ENCODE peak calls at places on chromosome 9, in eight cellular contexts. G is AG09309, L is HFF-Myc, B is A549, P is cardiac muscle cell, I is body of pancreas, X is psoas muscle, D is nephron progenitor cell. V is an unnamed sample.
A peak's percentile ranks its signal among the peaks of the same experiment; 100 is the strongest.

GRCh38 chr9:79570449-79571308 is 1.1 kb upstream of the TLE4 start:
- DNase-seq in G (no peak), L (no peak), B (peak; percentile 60), P (peak; percentile 59), I (no peak), X (peak; percentile 66), D (peak; percentile 53), V (peak; percentile 59)

GRCh38 chr9:26292943-26293342 is 599.7 kb downstream of the CAAP1 start:
- DNase-seq in G (peak; percentile 24), L (no peak), B (peak; percentile 12), P (peak; percentile 39), I (no peak), X (no peak), D (no peak), V (peak; percentile 54)

GRCh38 chr9:121674952-121675351 is 23.5 kb downstream of the DAB2IP start:
- DNase-seq in G (no peak), L (no peak), B (no peak), P (no peak), I (no peak), X (peak; percentile 53), D (no peak), V (peak; percentile 19)

GRCh38 chr9:118652935-118653334 is 716.3 kb downstream of the BRINP1 start:
- DNase-seq in G (no peak), L (no peak), B (no peak), P (no peak), I (no peak), X (no peak), D (no peak), V (no peak)

GRCh38 chr9:108057421-108058136 is 568.0 kb upstream of the KLF4 start:
- DNase-seq in G (peak; percentile 95), L (peak; percentile 81), B (peak; percentile 68), P (peak; percentile 97), I (no peak), X (no peak), D (no peak), V (peak; percentile 95)

GRCh38 chr9:133703571-133704399 is 34.4 kb downstream of the SARDH start:
- DNase-seq in G (no peak), L (no peak), B (no peak), P (no peak), I (no peak), X (peak; percentile 31), D (peak; percentile 27), V (no peak)

GRCh38 chr9:18795947-18796705 is 236.9 kb downstream of the SAXO1 start:
- DNase-seq in G (peak; percentile 67), L (no peak), B (no peak), P (peak; percentile 71), I (no peak), X (no peak), D (no peak), V (peak; percentile 48)

GRCh38 chr9:15104826-15105420 is 194.7 kb upstream of the FREM1 start:
- DNase-seq in G (peak; percentile 2), L (no peak), B (peak; percentile 24), P (peak; percentile 46), I (peak; percentile 27), X (no peak), D (peak; percentile 42), V (peak; percentile 17)

GRCh38 chr9:93108301-93109041 is 12.5 kb downstream of the CARD19 start:
- DNase-seq in G (no peak), L (no peak), B (no peak), P (no peak), I (peak; percentile 3), X (peak; percentile 51), D (no peak), V (no peak)

DNA sequence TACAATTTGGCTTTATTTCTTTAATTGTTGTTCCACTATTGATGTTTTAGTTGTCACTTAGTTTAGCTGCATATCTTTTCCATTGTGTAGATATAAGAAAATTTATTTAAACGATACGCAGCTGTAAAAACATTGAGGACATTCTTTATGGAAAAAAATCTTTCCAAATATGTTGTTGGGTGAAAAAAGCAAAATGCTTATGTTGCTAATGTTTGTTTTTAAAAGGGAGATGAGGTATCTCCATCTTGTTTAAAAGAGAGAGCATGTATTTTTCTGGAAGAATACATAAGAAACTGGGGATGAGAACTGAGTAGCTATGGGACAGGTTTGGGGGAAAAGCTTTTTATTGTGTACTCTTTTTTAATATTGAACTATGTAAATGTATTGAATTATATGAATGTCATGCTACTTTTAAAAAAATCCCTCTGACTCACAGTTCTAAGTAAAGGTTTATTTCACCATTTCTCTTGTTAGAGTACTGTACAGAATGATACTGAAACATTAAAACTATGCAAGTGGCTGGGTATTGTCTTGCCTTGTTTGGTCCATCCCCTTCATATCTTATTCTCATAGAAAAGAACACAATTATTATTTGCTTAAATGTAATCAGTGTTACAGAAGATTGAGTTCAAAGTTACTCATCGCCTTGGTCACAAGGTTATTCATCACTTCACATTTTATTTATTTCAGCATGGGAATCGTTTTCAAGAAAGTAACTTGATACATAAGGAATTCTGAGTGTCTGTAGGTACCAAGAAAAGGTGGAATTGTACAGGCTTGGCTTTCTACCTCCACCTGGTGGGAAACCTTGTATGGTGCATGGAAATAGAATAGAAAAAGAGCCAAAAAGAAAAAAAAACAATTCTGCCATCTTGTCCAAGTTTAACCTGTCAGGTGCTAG is 85.8 kb downstream of the RIC1 start:
- DNase-seq in G (no peak), L (no peak), B (no peak), P (peak; percentile 33), I (no peak), X (no peak), D (no peak), V (peak; percentile 19)
- TF ChIP-seq CTCF in G (peak; percentile 20), L (peak; percentile 34), B (peak; percentile 42), P (peak; percentile 40), I (no peak), X (peak; percentile 28), D (peak; percentile 42), V (peak; percentile 72)

DNA sequence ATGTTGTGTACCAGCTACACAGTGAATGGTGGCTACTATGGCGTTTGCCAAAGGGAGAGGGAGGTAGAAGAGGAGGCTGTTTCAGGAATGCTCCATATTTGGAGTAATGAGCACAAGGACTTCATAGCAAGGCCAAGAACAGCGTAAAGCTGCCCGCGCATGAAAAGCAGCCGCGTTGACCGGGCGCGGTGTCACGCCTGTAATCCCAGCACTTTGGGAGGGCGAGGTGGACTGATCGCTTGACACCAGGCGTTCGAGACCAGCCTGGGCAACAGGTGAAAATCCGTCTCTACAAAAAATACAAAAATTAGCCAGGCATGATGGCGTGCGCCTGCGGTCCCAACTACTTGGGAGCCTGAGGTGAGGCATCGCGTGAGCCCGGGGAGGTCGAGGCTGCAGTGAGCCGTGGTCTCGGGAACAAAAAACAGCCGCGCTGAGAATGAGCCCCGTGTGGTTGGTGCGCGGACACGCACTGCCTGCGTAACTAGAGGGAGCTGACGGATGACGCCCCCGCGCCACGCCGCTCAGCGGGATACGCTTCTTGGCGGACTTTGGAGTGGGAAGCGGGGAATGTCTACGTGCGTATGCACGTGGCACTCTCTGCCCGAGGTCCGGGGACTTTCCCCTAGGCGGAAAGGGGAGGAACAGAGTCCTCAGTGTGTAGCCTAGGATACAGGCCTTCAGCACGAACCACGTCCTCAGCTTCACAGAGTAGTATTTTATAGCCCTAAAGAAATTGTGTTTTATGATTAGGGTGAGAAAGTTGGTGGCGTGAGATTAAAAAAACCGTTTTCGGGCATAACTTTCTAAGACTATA is at the start of gene RMRP:
- DNase-seq in G (peak; percentile 99), L (peak; percentile 98), B (peak; percentile 98), P (peak; percentile 100), I (peak; percentile 97), X (peak; percentile 99), D (peak; percentile 93), V (peak; percentile 100)
- TF ChIP-seq CTCF in G (peak; percentile 15), L (no peak), B (no peak), P (peak; percentile 23), I (no peak), X (peak; percentile 33), D (no peak), V (peak; percentile 64)

GRCh38 chr9:132242621-132243155 is 80.8 kb downstream of the NTNG2 start:
- DNase-seq in G (no peak), L (no peak), B (no peak), P (no peak), I (peak; percentile 46), X (peak; percentile 57), D (peak; percentile 35), V (no peak)
- TF ChIP-seq CTCF in G (no peak), L (no peak), B (no peak), P (no peak), I (no peak), X (no peak), D (no peak), V (no peak)

GRCh38 chr9:77014597-77015263 is 4.7 kb upstream of the FOXB2 start:
- DNase-seq in G (no peak), L (no peak), B (no peak), P (no peak), I (no peak), X (no peak), D (peak; percentile 32), V (no peak)
- TF ChIP-seq CTCF in G (peak; percentile 27), L (no peak), B (no peak), P (peak; percentile 38), I (no peak), X (no peak), D (peak; percentile 7), V (peak; percentile 57)

GRCh38 chr9:134781895-134782294 is 98.7 kb upstream of the FCN2 start:
- DNase-seq in G (no peak), L (no peak), B (no peak), P (no peak), I (no peak), X (no peak), D (peak; percentile 54), V (no peak)
- TF ChIP-seq CTCF in G (peak; percentile 35), L (peak; percentile 40), B (no peak), P (peak; percentile 27), I (no peak), X (no peak), D (peak; percentile 18), V (peak; percentile 61)

DNA sequence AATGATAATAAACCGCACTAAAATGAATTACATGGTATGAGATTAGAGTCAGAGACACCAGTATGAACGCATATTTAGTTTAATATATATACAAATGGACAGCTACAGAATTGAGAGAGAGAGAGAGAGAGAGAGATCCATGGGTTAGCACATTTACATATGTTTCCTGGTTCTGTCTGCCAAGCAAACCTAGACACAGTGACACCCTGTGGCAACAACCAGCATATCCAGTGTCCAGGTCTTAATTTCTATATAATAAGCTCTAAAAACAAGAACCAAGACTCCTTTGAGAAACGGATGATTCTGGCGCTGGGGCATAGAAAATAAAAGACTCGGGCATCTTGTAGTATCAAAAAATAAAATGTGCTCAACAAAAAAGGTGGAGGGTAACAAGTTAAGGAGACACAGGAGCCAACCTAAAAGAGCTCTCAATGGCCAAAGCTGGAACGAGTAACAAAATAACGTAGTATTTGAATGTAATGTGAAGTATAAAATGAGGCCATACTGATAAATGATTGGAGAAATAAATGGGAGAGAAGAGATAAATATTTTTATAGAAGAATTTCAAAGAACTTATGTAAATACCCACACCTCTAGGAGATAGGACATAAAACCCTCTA is 84.5 kb downstream of the RFX3 start:
- DNase-seq in G (peak; percentile 31), L (peak; percentile 31), B (peak; percentile 34), P (peak; percentile 86), I (peak; percentile 74), X (no peak), D (peak; percentile 20), V (peak; percentile 67)
- TF ChIP-seq CTCF in G (peak; percentile 69), L (peak; percentile 53), B (peak; percentile 55), P (peak; percentile 72), I (peak; percentile 21), X (peak; percentile 47), D (peak; percentile 48), V (peak; percentile 82)

GRCh38 chr9:129562917-129563316 is 58.0 kb downstream of the C9orf50 start:
- DNase-seq in G (no peak), L (no peak), B (no peak), P (no peak), I (no peak), X (no peak), D (no peak), V (no peak)
- TF ChIP-seq CTCF in G (no peak), L (no peak), B (no peak), P (no peak), I (no peak), X (no peak), D (no peak), V (no peak)